ENCODE peak calls at places on chromosomes 11 and 22, in ten cellular contexts. J is coronary artery; S is colonic mucosa; N is GM23248; F is fibroblast of lung; K is epithelial cell of prostate; P is A673; E is RWPE1; C is stomach; H is CD4-positive, CD25-positive, alpha-beta regulatory T cell. U is an unnamed sample.

GRCh38 chr11:103091441-103091809 is 535 bp downstream of the DCUN1D5 start:
- DNase-seq in J (no peak), S (peak), N (peak), F (peak), K (no peak), P (peak), E (peak), C (peak), H (peak), U (no peak)

GRCh38 chr11:2214527-2215229 is 43.1 kb upstream of the TH start:
- DNase-seq in J (peak), S (peak), N (no peak), F (no peak), K (no peak), P (no peak), E (no peak), C (no peak), H (no peak), U (no peak)

GRCh38 chr11:118845369-118845768 is 38.3 kb upstream of the CXCR5 start:
- DNase-seq in J (no peak), S (no peak), N (peak), F (peak), K (peak), P (no peak), E (peak), C (no peak), H (peak), U (no peak)

GRCh38 chr11:16217631-16218030 is 138.7 kb downstream of the SOX6 start:
- DNase-seq in J (no peak), S (no peak), N (no peak), F (peak), K (no peak), P (no peak), E (no peak), C (no peak), H (no peak), U (no peak)

GRCh38 chr11:70367071-70367470 is 31.3 kb upstream of the CTTN start:
- DNase-seq in J (no peak), S (no peak), N (no peak), F (peak), K (no peak), P (peak), E (no peak), C (no peak), H (no peak), U (no peak)

GRCh38 chr11:1219836-1220810 is 2.7 kb upstream of the MUC5B start:
- DNase-seq in J (no peak), S (peak), N (no peak), F (no peak), K (no peak), P (no peak), E (no peak), C (peak), H (no peak), U (no peak)

GRCh38 chr11:33040127-33040861 is 922 bp downstream of the TCP11L1 start:
- DNase-seq in J (no peak), S (no peak), N (peak), F (peak), K (no peak), P (peak), E (peak), C (no peak), H (peak), U (no peak)

GRCh38 chr22:19223110-19223509 is 44.6 kb upstream of the SLC25A1 start:
- DNase-seq in J (no peak), S (no peak), N (no peak), F (no peak), K (no peak), P (no peak), E (no peak), C (no peak), H (no peak), U (no peak)

GRCh38 chr11:86245369-86246292 is 1.1 kb downstream of the EED start:
- DNase-seq in J (no peak), S (peak), N (peak), F (peak), K (no peak), P (peak), E (no peak), C (no peak), H (peak), U (no peak)

GRCh38 chr11:12815931-12816494 is 141.8 kb downstream of the TEAD1 start:
- DNase-seq in J (no peak), S (no peak), N (no peak), F (no peak), K (no peak), P (no peak), E (no peak), C (no peak), H (no peak), U (no peak)

GRCh38 chr11:69106124-69106811 is 49.5 kb upstream of the SMIM38 start:
- DNase-seq in J (no peak), S (no peak), N (no peak), F (no peak), K (no peak), P (no peak), E (no peak), C (peak), H (no peak), U (no peak)

GRCh38 chr11:45298718-45299117 is 12.6 kb upstream of the SYT13 start:
- DNase-seq in J (no peak), S (no peak), N (no peak), F (no peak), K (no peak), P (no peak), E (no peak), C (no peak), H (no peak), U (no peak)

GRCh38 chr11:104134760-104135159 is 29.2 kb downstream of the PDGFD start:
- DNase-seq in J (no peak), S (no peak), N (peak), F (no peak), K (no peak), P (no peak), E (no peak), C (no peak), H (no peak), U (no peak)

GRCh38 chr11:22510010-22510409 is 115.6 kb downstream of the FANCF start:
- DNase-seq in J (no peak), S (no peak), N (peak), F (no peak), K (no peak), P (no peak), E (no peak), C (no peak), H (no peak), U (no peak)

GRCh38 chr11:69229521-69229920 is 64.4 kb upstream of the MYEOV start:
- DNase-seq in J (no peak), S (no peak), N (no peak), F (no peak), K (no peak), P (no peak), E (no peak), C (peak), H (no peak), U (no peak)

GRCh38 chr11:69520186-69520585 is 38.7 kb downstream of the LINC01488 start:
- DNase-seq in J (no peak), S (no peak), N (peak), F (no peak), K (no peak), P (no peak), E (no peak), C (no peak), H (no peak), U (no peak)

GRCh38 chr11:65918211-65919150 is at the start of gene C11orf68:
- DNase-seq in J (no peak), S (no peak), N (peak), F (peak), K (no peak), P (peak), E (no peak), C (peak), H (peak), U (no peak)

GRCh38 chr11:6856871-6857270 is 6.0 kb upstream of the OR10A2 start:
- DNase-seq in J (no peak), S (no peak), N (peak), F (no peak), K (peak), P (no peak), E (no peak), C (no peak), H (no peak), U (no peak)

GRCh38 chr22:27628891-27629631 is 172.5 kb downstream of the MN1 start:
- DNase-seq in J (no peak), S (no peak), N (no peak), F (no peak), K (peak), P (no peak), E (peak), C (no peak), H (no peak), U (no peak)

GRCh38 chr11:128711136-128711535 is 17.3 kb downstream of the FLI1 start:
- DNase-seq in J (no peak), S (no peak), N (peak), F (peak), K (no peak), P (no peak), E (peak), C (no peak), H (no peak), U (no peak)

GRCh38 chr11:117998664-117999353 is 12.6 kb downstream of the IL10RA start:
- DNase-seq in J (peak), S (no peak), N (no peak), F (no peak), K (no peak), P (no peak), E (no peak), C (no peak), H (no peak), U (no peak)

GRCh38 chr11:74822187-74822586 is 73.5 kb downstream of the RNF169 start:
- DNase-seq in J (no peak), S (no peak), N (peak), F (peak), K (no peak), P (no peak), E (no peak), C (no peak), H (no peak), U (no peak)

GRCh38 chr11:105767945-105768344 is 158.1 kb downstream of the GRIA4 start:
- DNase-seq in J (no peak), S (no peak), N (no peak), F (no peak), K (no peak), P (no peak), E (no peak), C (no peak), H (no peak), U (no peak)

GRCh38 chr22:30270841-30271240 is 4.2 kb upstream of the OSM start:
- DNase-seq in J (no peak), S (peak), N (no peak), F (peak), K (no peak), P (no peak), E (no peak), C (peak), H (no peak), U (peak)

GRCh38 chr11:84648413-84648812 is 978.7 kb downstream of the DLG2 start:
- DNase-seq in J (no peak), S (no peak), N (no peak), F (no peak), K (no peak), P (peak), E (no peak), C (no peak), H (no peak), U (no peak)

GRCh38 chr11:69010361-69010891 is 2.6 kb downstream of the MRGPRF start:
- DNase-seq in J (no peak), S (no peak), N (peak), F (peak), K (no peak), P (no peak), E (peak), C (no peak), H (no peak), U (no peak)

GRCh38 chr11:69369945-69370344 is 76.0 kb downstream of the MYEOV start:
- DNase-seq in J (peak), S (peak), N (no peak), F (no peak), K (no peak), P (no peak), E (no peak), C (no peak), H (no peak), U (no peak)

GRCh38 chr11:61841636-61842332 is 13.7 kb downstream of the FADS2 start:
- DNase-seq in J (no peak), S (no peak), N (no peak), F (no peak), K (no peak), P (no peak), E (no peak), C (no peak), H (no peak), U (no peak)

GRCh38 chr11:19978668-19979518 is 181.4 kb downstream of the DBX1 start:
- DNase-seq in J (no peak), S (no peak), N (peak), F (peak), K (peak), P (no peak), E (peak), C (no peak), H (no peak), U (no peak)

GRCh38 chr22:50148991-50149721 is 21.4 kb upstream of the PANX2 start:
- DNase-seq in J (peak), S (peak), N (peak), F (peak), K (peak), P (peak), E (peak), C (peak), H (peak), U (no peak)

GRCh38 chr11:2886191-2886894 is 768 bp upstream of the CDKN1C start:
- DNase-seq in J (no peak), S (no peak), N (peak), F (peak), K (no peak), P (no peak), E (no peak), C (no peak), H (no peak), U (peak)

GRCh38 chr11:108818971-108819370 is 154.1 kb downstream of the DDX10 start:
- DNase-seq in J (no peak), S (no peak), N (no peak), F (no peak), K (no peak), P (no peak), E (no peak), C (no peak), H (no peak), U (no peak)

GRCh38 chr11:69958308-69958707 is 119.8 kb upstream of the ANO1 start:
- DNase-seq in J (no peak), S (no peak), N (no peak), F (peak), K (no peak), P (peak), E (no peak), C (no peak), H (no peak), U (no peak)

GRCh38 chr11:69567951-69568808 is 72.8 kb upstream of the CCND1 start:
- DNase-seq in J (peak), S (no peak), N (peak), F (no peak), K (no peak), P (no peak), E (no peak), C (no peak), H (no peak), U (no peak)

DNA sequence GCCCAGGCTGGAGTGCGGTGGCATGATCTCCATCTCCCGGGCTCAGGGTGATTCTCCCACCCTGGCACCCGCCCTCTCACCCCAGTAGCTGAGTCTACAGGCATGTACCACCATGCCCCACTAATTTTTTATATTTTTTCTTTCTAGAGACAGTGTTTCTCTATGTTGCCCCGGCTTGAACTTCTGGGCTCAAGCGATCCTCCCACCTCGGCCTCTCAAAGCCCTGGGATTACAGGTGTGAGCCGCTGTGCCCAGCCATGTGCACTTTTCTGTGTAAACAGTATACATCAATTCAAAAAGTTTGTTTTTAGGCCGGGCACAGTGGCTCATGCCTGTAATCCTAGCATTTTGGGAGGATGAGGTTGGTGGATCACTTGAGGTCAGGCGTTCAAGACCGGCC is 14.7 kb downstream of the GRIK4 start:
- DNase-seq in J (no peak), S (no peak), N (no peak), F (no peak), K (no peak), P (no peak), E (no peak), C (no peak), H (no peak), U (no peak)
- H3K27ac ChIP-seq in J (no peak), S (no peak), N (no peak), F (no peak), K (no peak), P (no peak), E (no peak), C (no peak), H (no peak), U (no peak)

GRCh38 chr11:77884829-77885190 is 63.9 kb downstream of the AAMDC start:
- DNase-seq in J (no peak), S (no peak), N (no peak), F (no peak), K (no peak), P (no peak), E (no peak), C (no peak), H (no peak), U (no peak)
- H3K27ac ChIP-seq in J (no peak), S (no peak), N (peak), F (no peak), K (no peak), P (no peak), E (no peak), C (no peak), H (no peak), U (no peak)

GRCh38 chr22:36206255-36206654 is 4.6 kb upstream of the APOL4 start:
- DNase-seq in J (no peak), S (no peak), N (no peak), F (no peak), K (no peak), P (no peak), E (no peak), C (no peak), H (no peak), U (no peak)

GRCh38 chr22:36204641-36205032 is 3.0 kb upstream of the APOL4 start:
- DNase-seq in J (no peak), S (no peak), N (no peak), F (no peak), K (no peak), P (no peak), E (no peak), C (peak), H (no peak), U (no peak)

GRCh38 chr22:36208934-36209333 is 7.3 kb upstream of the APOL4 start:
- DNase-seq in J (no peak), S (no peak), N (no peak), F (no peak), K (no peak), P (no peak), E (no peak), C (no peak), H (no peak), U (no peak)

GRCh38 chr22:36211237-36211881 is 9.8 kb upstream of the APOL4 start:
- DNase-seq in J (no peak), S (no peak), N (no peak), F (peak), K (no peak), P (peak), E (no peak), C (no peak), H (no peak), U (no peak)

GRCh38 chr22:36208162-36208765 is 6.7 kb upstream of the APOL4 start:
- DNase-seq in J (no peak), S (no peak), N (no peak), F (no peak), K (no peak), P (no peak), E (no peak), C (no peak), H (no peak), U (no peak)
- H3K27ac ChIP-seq in J (peak), S (no peak), N (no peak), F (no peak), K (no peak), P (no peak), E (no peak), C (no peak), H (no peak), U (no peak)

DNA sequence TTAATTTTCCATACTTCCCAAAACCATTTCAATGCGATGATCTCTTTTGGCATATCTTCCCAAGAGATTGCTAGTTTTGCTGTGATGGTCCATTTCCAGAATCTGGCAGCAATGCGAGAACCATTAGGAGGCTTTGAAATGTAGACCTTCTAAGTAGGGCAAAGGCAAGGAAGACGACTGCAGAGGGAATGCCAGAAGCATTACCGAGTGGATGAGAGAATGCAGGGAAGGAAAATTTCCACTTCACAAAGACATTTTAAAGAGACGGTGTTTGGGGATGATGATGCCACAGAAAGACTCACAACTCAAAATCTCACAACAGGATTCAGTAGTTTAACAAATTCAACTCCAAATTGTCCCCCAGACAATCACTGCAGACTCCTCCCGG is 467 bp upstream of the CEP126 start:
- DNase-seq in J (no peak), S (no peak), N (peak), F (peak), K (no peak), P (no peak), E (no peak), C (no peak), H (no peak), U (no peak)
- H3K27ac ChIP-seq in J (peak), S (peak), N (peak), F (peak), K (peak), P (no peak), E (peak), C (no peak), H (peak), U (peak)

GRCh38 chr11:26323837-26324236 is 8.1 kb upstream of the ANO3 start:
- DNase-seq in J (no peak), S (no peak), N (no peak), F (no peak), K (no peak), P (no peak), E (no peak), C (no peak), H (no peak), U (no peak)
- H3K27ac ChIP-seq in J (no peak), S (no peak), N (no peak), F (no peak), K (no peak), P (no peak), E (no peak), C (no peak), H (no peak), U (no peak)